ENCODE peak calls at places on chromosomes 1 and 21, in four cellular contexts. K is NCI-H2029; X is stimulated activated CD4-positive, alpha-beta T cell treated with anti-CD3 and anti-CD28 coated beads, Interleukin-2, amount 100 ng/mL, for 24 hours; U is ovary. D is an unnamed sample.

GRCh38 chr1:206114692-206115430 is 2.3 kb downstream of the AVPR1B start:
- DNase-seq in X (no peak), K (no peak), U (no peak), D (no peak)

GRCh38 chr1:94413311-94413710 is 4.9 kb upstream of the ABCD3 start:
- DNase-seq in X (no peak), K (no peak), U (no peak), D (no peak)

GRCh38 chr21:16011719-16012118 is 281.9 kb downstream of the USP25 start:
- DNase-seq in X (no peak), K (no peak), U (no peak), D (no peak)

GRCh38 chr1:39857479-39857878 is 25.8 kb downstream of the TRIT1 start:
- DNase-seq in X (no peak), U (no peak), K (no peak), D (no peak)

GRCh38 chr1:171251741-171252300 is 3.5 kb downstream of the FMO1 start:
- DNase-seq in U (peak), X (no peak), K (no peak), D (no peak)

GRCh38 chr1:167090289-167090942 is at the start of gene GPA33:
- DNase-seq in X (no peak), U (no peak), K (no peak), D (no peak)

GRCh38 chr1:94299627-94300552 is 62.5 kb upstream of the ARHGAP29 start:
- DNase-seq in U (no peak), X (no peak), K (no peak), D (no peak)

GRCh38 chr1:235624751-235625192 is 24.8 kb downstream of the GNG4 start:
- DNase-seq in X (no peak), K (no peak), U (peak), D (no peak)

GRCh38 chr1:203627819-203628184 is 1.2 kb downstream of the ATP2B4 start:
- DNase-seq in K (no peak), U (no peak), X (peak), D (no peak)

GRCh38 chr21:37374026-37374425 is 7.5 kb downstream of the DYRK1A start:
- DNase-seq in X (no peak), K (no peak), U (no peak), D (no peak)

GRCh38 chr21:15744926-15745325 is 15.1 kb downstream of the USP25 start:
- DNase-seq in X (no peak), U (no peak), K (no peak), D (no peak)